ENCODE peak calls at places on chromosome 3, in six cellular contexts. One of them, this sample, is unnamed.
A peak's percentile ranks its signal among the peaks of the same experiment; 100 is the strongest.

GRCh38 chr3:192861972-192862371 is 55.7 kb downstream of the MB21D2 start:
- DNase-seq in amniotic epithelial cell: no peak
- DNase-seq in C1 segment of cervical spinal cord: no peak
- DNase-seq in GM04504: no peak
- DNase-seq in iris pigment epithelial cell: no peak
- DNase-seq in tibial artery: no peak
- DNase-seq in this sample: no peak

GRCh38 chr3:197456271-197457091 is 99.3 kb downstream of the BDH1 start:
- DNase-seq in amniotic epithelial cell: peak; percentile 86
- DNase-seq in C1 segment of cervical spinal cord: no peak
- DNase-seq in GM04504: peak; percentile 82
- DNase-seq in iris pigment epithelial cell: peak; percentile 93
- DNase-seq in tibial artery: peak; percentile 81
- DNase-seq in this sample: peak; percentile 19

GRCh38 chr3:127445581-127446368 is 144.8 kb downstream of the TPRA1 start:
- DNase-seq in amniotic epithelial cell: no peak
- DNase-seq in C1 segment of cervical spinal cord: no peak
- DNase-seq in GM04504: no peak
- DNase-seq in iris pigment epithelial cell: no peak
- DNase-seq in tibial artery: peak; percentile 5
- DNase-seq in this sample: no peak

GRCh38 chr3:18527691-18528090 is 102.6 kb upstream of the SATB1 start:
- DNase-seq in amniotic epithelial cell: no peak
- DNase-seq in C1 segment of cervical spinal cord: no peak
- DNase-seq in GM04504: no peak
- DNase-seq in iris pigment epithelial cell: no peak
- DNase-seq in tibial artery: no peak
- DNase-seq in this sample: no peak

GRCh38 chr3:188256764-188257163 is 102.8 kb downstream of the LPP start:
- DNase-seq in amniotic epithelial cell: no peak
- DNase-seq in C1 segment of cervical spinal cord: no peak
- DNase-seq in GM04504: no peak
- DNase-seq in iris pigment epithelial cell: no peak
- DNase-seq in tibial artery: no peak
- DNase-seq in this sample: no peak

GRCh38 chr3:164465172-164465571 is 613.1 kb downstream of the SI start:
- DNase-seq in amniotic epithelial cell: peak; percentile 93
- DNase-seq in C1 segment of cervical spinal cord: no peak
- DNase-seq in GM04504: peak; percentile 50
- DNase-seq in iris pigment epithelial cell: peak; percentile 68
- DNase-seq in tibial artery: no peak
- DNase-seq in this sample: no peak

GRCh38 chr3:187291512-187292132 is at the start of gene MASP1:
- DNase-seq in amniotic epithelial cell: peak; percentile 54
- DNase-seq in C1 segment of cervical spinal cord: peak; percentile 43
- DNase-seq in GM04504: no peak
- DNase-seq in iris pigment epithelial cell: no peak
- DNase-seq in tibial artery: no peak
- DNase-seq in this sample: no peak

GRCh38 chr3:71718069-71718468 is 7.1 kb downstream of the EIF4E3 start:
- DNase-seq in amniotic epithelial cell: no peak
- DNase-seq in C1 segment of cervical spinal cord: no peak
- DNase-seq in GM04504: no peak
- DNase-seq in iris pigment epithelial cell: no peak
- DNase-seq in tibial artery: no peak
- DNase-seq in this sample: no peak

GRCh38 chr3:175108613-175109151 is 249.5 kb downstream of the NAALADL2 start:
- DNase-seq in amniotic epithelial cell: no peak
- DNase-seq in C1 segment of cervical spinal cord: no peak
- DNase-seq in GM04504: no peak
- DNase-seq in iris pigment epithelial cell: no peak
- DNase-seq in tibial artery: no peak
- DNase-seq in this sample: no peak

GRCh38 chr3:50278106-50278867 is 600 bp upstream of the LSMEM2 start:
- DNase-seq in amniotic epithelial cell: no peak
- DNase-seq in C1 segment of cervical spinal cord: peak; percentile 50
- DNase-seq in GM04504: no peak
- DNase-seq in iris pigment epithelial cell: no peak
- DNase-seq in tibial artery: no peak
- DNase-seq in this sample: no peak

GRCh38 chr3:126358816-126359181 is 1.6 kb upstream of the KLF15 start:
- DNase-seq in amniotic epithelial cell: no peak
- DNase-seq in C1 segment of cervical spinal cord: no peak
- DNase-seq in GM04504: no peak
- DNase-seq in iris pigment epithelial cell: no peak
- DNase-seq in tibial artery: peak; percentile 20
- DNase-seq in this sample: no peak

GRCh38 chr3:47578119-47578630 is 490 bp downstream of the CSPG5 start:
- DNase-seq in amniotic epithelial cell: no peak
- DNase-seq in C1 segment of cervical spinal cord: no peak
- DNase-seq in GM04504: no peak
- DNase-seq in iris pigment epithelial cell: no peak
- DNase-seq in tibial artery: no peak
- DNase-seq in this sample: peak; percentile 36

This sample was measured in natural killer cell.